ENCODE peak calls at places on chromosomes 16 and 17, in five cellular contexts. U, V, C, I and W are unnamed samples.
A peak's percentile ranks its signal among the peaks of the same experiment; 100 is the strongest.

GRCh38 chr17:63446981-63447687 is 1.0 kb upstream of the CYB561 start:
- DNase-seq in C (peak; percentile 28), U (peak; percentile 87), V (peak; percentile 56), I (no peak), W (peak; percentile 20)

GRCh38 chr16:11129378-11129781 is 126.6 kb downstream of the SOCS1 start:
- DNase-seq in U (no peak), I (no peak), C (no peak), V (no peak), W (no peak)

GRCh38 chr17:36791961-36792475 is 145.3 kb upstream of the LHX1 start:
- DNase-seq in I (no peak), C (no peak), V (no peak), U (no peak), W (no peak)

GRCh38 chr17:68197091-68197996 is 50.5 kb upstream of the AMZ2 start:
- DNase-seq in C (no peak), I (no peak), U (peak; percentile 47), V (peak; percentile 36), W (no peak)

GRCh38 chr16:30721606-30722005 is 22.6 kb downstream of the SRCAP start:
- DNase-seq in U (no peak), C (no peak), V (no peak), I (peak; percentile 16), W (no peak)

GRCh38 chr16:47826070-47826469 is 329.7 kb downstream of the ABCC12 start:
- DNase-seq in V (no peak), C (no peak), U (no peak), I (no peak), W (no peak)

GRCh38 chr17:82180776-82181528 is 31.7 kb downstream of the CCDC57 start:
- DNase-seq in I (no peak), U (peak; percentile 78), C (no peak), V (no peak), W (no peak)

GRCh38 chr16:997440-998051 is 16.0 kb downstream of the SOX8 start:
- DNase-seq in U (peak; percentile 84), I (peak; percentile 41), V (peak; percentile 66), C (peak; percentile 68), W (peak; percentile 19)

GRCh38 chr17:66508896-66509843 is 206.8 kb downstream of the PRKCA start:
- DNase-seq in V (no peak), C (peak; percentile 22), U (no peak), I (peak; percentile 90), W (no peak)

GRCh38 chr17:3913531-3914318 is 2.5 kb downstream of the P2RX1 start:
- DNase-seq in U (peak; percentile 91), C (peak; percentile 57), V (peak; percentile 85), I (peak; percentile 76), W (peak; percentile 67)

GRCh38 chr17:47077576-47077975 is 98.5 kb upstream of the RPRML start:
- DNase-seq in V (no peak), C (no peak), U (no peak), I (peak; percentile 83), W (no peak)

GRCh38 chr16:3186946-3187690 is 886 bp upstream of the OR1F1 start:
- DNase-seq in U (no peak), C (no peak), I (no peak), V (no peak), W (no peak)

GRCh38 chr17:58660621-58661020 is 31.2 kb downstream of the TEX14 start:
- DNase-seq in V (no peak), U (no peak), C (no peak), I (no peak), W (no peak)

GRCh38 chr17:10166181-10166935 is 32.0 kb downstream of the GAS7 start:
- DNase-seq in V (no peak), C (no peak), U (no peak), I (no peak), W (no peak)

GRCh38 chr17:41580651-41581365 is 5.9 kb downstream of the KRT14 start:
- DNase-seq in V (no peak), C (no peak), I (no peak), U (no peak), W (no peak)

GRCh38 chr16:17578921-17579876 is 108.4 kb upstream of the XYLT1 start:
- DNase-seq in U (peak; percentile 89), I (peak; percentile 86), V (peak; percentile 55), C (peak; percentile 7), W (peak; percentile 12)

GRCh38 chr17:57747221-57748017 is 2.3 kb upstream of the CCDC182 start:
- DNase-seq in I (peak; percentile 73), U (peak; percentile 52), V (peak; percentile 55), C (no peak), W (peak; percentile 3)

GRCh38 chr17:40633871-40634270 is 13.7 kb downstream of the SMARCE1 start:
- DNase-seq in C (no peak), U (no peak), V (no peak), I (peak; percentile 12), W (no peak)